ENCODE peak calls at places on chromosomes 16 and 17, in seven cellular contexts. V is endothelial cell of umbilical vein, R is IMR-90, J is dorsolateral prefrontal cortex, H is left ventricle myocardium inferior, S is HL-60, T is uterus. Z is an unnamed sample.

GRCh38 chr17:42221886-42222745 is 27.8 kb upstream of the GHDC start:
- DNase-seq in S (peak; percentile 63), T (no peak), R (peak; percentile 58), J (no peak), H (peak; percentile 36), V (peak; percentile 77), Z (no peak)

GRCh38 chr16:22063888-22064467 is 28.4 kb upstream of the VWA3A start:
- DNase-seq in J (no peak), V (no peak), S (no peak), T (no peak), R (no peak), H (no peak), Z (no peak)

GRCh38 chr17:57589151-57590034 is 155.7 kb downstream of the CCDC182 start:
- DNase-seq in T (no peak), J (no peak), H (no peak), S (no peak), R (no peak), V (no peak), Z (peak; percentile 49)

GRCh38 chr17:36608794-36609497 is 7.6 kb downstream of the MRM1 start:
- DNase-seq in J (peak; percentile 76), R (peak; percentile 66), H (peak; percentile 27), S (peak; percentile 69), V (peak; percentile 49), T (peak; percentile 32), Z (no peak)

GRCh38 chr17:73458191-73458590 is 146.4 kb upstream of the CDC42EP4 start:
- DNase-seq in S (no peak), V (no peak), T (no peak), H (no peak), J (no peak), R (no peak), Z (no peak)

GRCh38 chr16:391885-392335 is 5.1 kb upstream of the NME4 start:
- DNase-seq in R (peak; percentile 83), J (peak; percentile 67), T (no peak), V (peak; percentile 65), S (peak; percentile 78), H (no peak), Z (peak; percentile 82)

GRCh38 chr16:85492617-85492957 is 120.5 kb upstream of the GSE1 start:
- DNase-seq in S (peak; percentile 1), H (no peak), T (no peak), J (no peak), R (no peak), V (no peak), Z (no peak)

GRCh38 chr17:54919456-54919855 is 18.8 kb downstream of the TOM1L1 start:
- DNase-seq in T (no peak), H (no peak), R (no peak), V (no peak), S (no peak), J (no peak), Z (no peak)

GRCh38 chr17:80261159-80261894 is 675 bp downstream of the RNF213 start:
- DNase-seq in S (peak; percentile 42), T (peak; percentile 53), J (peak; percentile 42), H (peak; percentile 49), R (peak; percentile 32), V (peak; percentile 60), Z (peak; percentile 84)

GRCh38 chr16:68404736-68405345 is 43.5 kb downstream of the SMPD3 start:
- DNase-seq in V (no peak), J (no peak), T (no peak), H (no peak), S (no peak), R (no peak), Z (no peak)

GRCh38 chr16:31355701-31356100 is 725 bp downstream of the ITGAX start:
- DNase-seq in T (no peak), J (no peak), V (no peak), H (no peak), R (no peak), S (no peak), Z (no peak)

GRCh38 chr16:4176794-4177438 is 60.7 kb upstream of the ADCY9 start:
- DNase-seq in V (no peak), R (peak; percentile 73), S (peak; percentile 61), J (peak; percentile 48), H (no peak), T (no peak), Z (no peak)

GRCh38 chr16:89315271-89315670 is 97.8 kb downstream of the ZNF778 start:
- DNase-seq in V (no peak), R (no peak), S (no peak), J (no peak), T (no peak), H (no peak), Z (no peak)

GRCh38 chr16:89314858-89315257 is 97.4 kb downstream of the ZNF778 start:
- DNase-seq in T (no peak), S (no peak), R (no peak), J (no peak), V (no peak), H (no peak), Z (no peak)

GRCh38 chr16:89317101-89317671 is 99.7 kb downstream of the ZNF778 start:
- DNase-seq in V (no peak), J (no peak), R (no peak), T (no peak), H (no peak), S (no peak), Z (no peak)

GRCh38 chr16:89316701-89317100 is 99.2 kb downstream of the ZNF778 start:
- DNase-seq in V (no peak), R (no peak), J (no peak), H (peak; percentile 9), S (no peak), T (no peak), Z (no peak)

GRCh38 chr16:89315791-89316581 is 98.5 kb downstream of the ZNF778 start:
- DNase-seq in R (peak; percentile 89), H (peak; percentile 42), J (no peak), S (peak; percentile 25), T (peak; percentile 52), V (peak; percentile 94), Z (no peak)
- H3K27ac ChIP-seq in R (peak overlapping the region; percentile 13), H (peak overlapping the region; percentile 78), J (peak overlapping the region; percentile 77), S (no peak overlapping the region), T (peak overlapping the region; percentile 32), V (peak overlapping the region; percentile 77), Z (peak overlapping the region; percentile 60)

DNA sequence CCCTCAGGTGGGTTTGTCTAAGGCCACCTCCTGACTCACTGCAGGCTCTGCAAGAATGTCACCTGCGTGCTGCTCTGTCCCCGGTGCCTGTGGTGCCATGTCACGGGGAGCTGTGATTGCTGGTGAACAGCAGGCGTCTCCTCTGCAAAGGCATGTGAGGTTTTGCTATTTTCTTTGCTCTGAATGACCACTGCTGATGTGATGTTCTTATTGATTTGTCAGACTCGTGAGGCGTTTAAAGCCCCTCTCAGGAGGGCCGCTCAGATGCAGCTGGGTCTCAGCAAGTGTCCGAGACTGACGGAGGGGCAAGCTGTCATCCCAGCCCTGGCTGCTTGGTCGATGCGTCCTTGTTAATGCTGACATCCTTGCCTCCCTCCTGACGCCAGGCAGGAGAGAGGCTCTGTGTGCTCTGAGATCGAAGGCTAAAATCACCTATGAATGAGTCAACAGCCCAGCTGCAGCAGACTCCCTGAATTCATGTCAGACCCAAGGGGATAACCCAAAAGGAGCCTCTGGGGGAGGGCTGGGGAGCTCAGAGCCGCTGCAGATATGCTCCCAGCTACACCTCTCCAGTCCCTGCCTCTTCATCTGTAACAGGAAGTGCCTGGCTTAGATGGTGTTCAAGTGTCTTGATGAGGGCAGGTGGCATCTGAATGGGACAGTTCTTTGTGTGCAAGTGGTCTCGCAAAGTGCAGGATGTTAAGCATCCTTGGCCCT is 11.8 kb upstream of the PEMT start:
- DNase-seq in R (no peak), J (no peak), S (no peak), T (no peak), V (no peak), H (no peak), Z (no peak)
- H3K27ac ChIP-seq in R (no peak overlapping the region), J (no peak overlapping the region), S (no peak overlapping the region), T (no peak overlapping the region), V (no peak overlapping the region), H (no peak overlapping the region), Z (no peak overlapping the region)

GRCh38 chr17:78042542-78042941 is 84.0 kb downstream of the TNRC6C start:
- DNase-seq in H (no peak), R (no peak), T (no peak), S (no peak), V (no peak), J (no peak), Z (no peak)

GRCh38 chr17:78039581-78039980 is 81.1 kb downstream of the TNRC6C start:
- DNase-seq in S (no peak), R (no peak), J (no peak), T (no peak), H (no peak), V (no peak), Z (no peak)

GRCh38 chr17:78038748-78039288 is 80.3 kb downstream of the TNRC6C start:
- DNase-seq in R (no peak), S (no peak), T (no peak), J (no peak), V (no peak), H (no peak), Z (no peak)

GRCh38 chr17:78041401-78042179 is 83.1 kb downstream of the TNRC6C start:
- DNase-seq in H (no peak), V (no peak), R (no peak), S (no peak), J (no peak), T (no peak), Z (no peak)

GRCh38 chr17:78040561-78041400 is 82.3 kb downstream of the TNRC6C start:
- DNase-seq in R (peak; percentile 43), V (peak; percentile 85), T (peak; percentile 58), J (peak; percentile 75), H (peak; percentile 63), S (no peak), Z (peak; percentile 85)
- H3K27ac ChIP-seq in R (peak overlapping the region; percentile 97), V (peak overlapping the region; percentile 87), T (peak overlapping the region; percentile 90), J (peak overlapping the region; percentile 100), H (peak overlapping the region; percentile 95), S (no peak overlapping the region), Z (peak overlapping the region; percentile 92)

GRCh38 chr16:70430667-70431536 is 8.0 kb downstream of the ST3GAL2 start:
- DNase-seq in S (peak; percentile 87), H (no peak), T (no peak), J (no peak), R (peak; percentile 24), V (no peak), Z (peak; percentile 75)

GRCh38 chr16:70434489-70435260 is 4.2 kb downstream of the ST3GAL2 start:
- DNase-seq in R (no peak), H (no peak), V (no peak), S (no peak), T (no peak), J (no peak), Z (no peak)

GRCh38 chr16:70432304-70432799 is 6.5 kb downstream of the ST3GAL2 start:
- DNase-seq in J (no peak), R (no peak), T (no peak), H (no peak), V (no peak), S (peak; percentile 49), Z (no peak)

GRCh38 chr16:70433456-70434103 is 5.3 kb downstream of the ST3GAL2 start:
- DNase-seq in S (peak; percentile 44), T (peak; percentile 68), H (peak; percentile 70), V (peak; percentile 89), J (no peak), R (peak; percentile 87), Z (no peak)

DNA sequence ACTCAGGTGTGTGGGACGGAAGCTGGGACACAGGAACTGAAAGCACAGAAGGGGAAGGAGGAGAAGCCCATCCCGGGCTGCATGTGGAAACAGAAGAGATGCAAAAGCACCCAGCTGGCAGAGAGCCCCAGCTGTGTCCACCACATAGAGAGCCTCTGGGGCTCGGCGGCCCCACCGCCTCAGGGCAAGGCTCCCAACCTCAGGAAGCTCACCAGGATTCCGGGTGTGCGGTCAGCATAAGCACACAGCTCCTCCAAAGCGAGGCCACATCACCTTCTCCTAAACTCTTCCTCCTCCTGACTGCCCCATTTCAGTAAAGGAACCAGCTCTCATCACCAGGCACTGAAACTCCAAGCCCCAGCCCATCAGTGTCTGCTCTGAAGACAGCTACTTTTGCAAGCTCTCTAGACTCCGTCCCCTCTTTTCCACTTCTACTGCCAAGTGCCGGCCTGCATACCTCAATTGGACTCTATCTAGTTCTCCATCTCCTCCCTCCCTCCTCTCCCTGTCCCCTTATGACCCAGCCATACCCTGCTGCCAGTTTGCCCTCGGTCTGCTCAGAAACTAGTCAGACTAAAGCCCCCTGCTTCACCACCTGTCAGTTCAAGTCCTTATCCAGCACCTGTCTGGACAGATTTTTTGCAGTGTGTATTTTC is 6.0 kb downstream of the ST3GAL2 start:
- DNase-seq in J (no peak), S (peak; percentile 51), H (no peak), R (no peak), T (no peak), V (no peak), Z (no peak)
- H3K27ac ChIP-seq in J (no peak overlapping the region), S (peak overlapping the region; percentile 99), H (peak overlapping the region; percentile 68), R (peak overlapping the region; percentile 7), T (peak overlapping the region; percentile 38), V (peak overlapping the region; percentile 60), Z (peak overlapping the region; percentile 67)

Z was measured in upper lobe of right lung.